ENCODE peak calls at places on chromosome 19, in four cellular contexts. L is MM.1S, J is mesendoderm, N is ascending aorta. H is an unnamed sample.

GRCh38 chr19:48900477-48901452 is 653 bp downstream of the NUCB1 start:
- DNase-seq in L (peak; percentile 40), J (peak; percentile 60), N (no peak), H (no peak)

GRCh38 chr19:48395499-48395898 is 2.0 kb downstream of the GRIN2D start:
- DNase-seq in L (no peak), J (no peak), N (no peak), H (no peak)

GRCh38 chr19:28199323-28199722 is 1013.6 kb downstream of the UQCRFS1 start:
- DNase-seq in L (no peak), J (no peak), N (no peak), H (no peak)

GRCh38 chr19:11735375-11735774 is 3.4 kb downstream of the ZNF823 start:
- DNase-seq in L (no peak), J (no peak), N (no peak), H (no peak)

GRCh38 chr19:13262450-13262849 is 112.2 kb downstream of the IER2 start:
- DNase-seq in L (peak; percentile 50), J (peak; percentile 33), N (no peak), H (peak; percentile 54)

GRCh38 chr19:6060600-6061391 is 49.5 kb downstream of the RFX2 start:
- DNase-seq in L (no peak), J (peak; percentile 93), N (peak; percentile 66), H (no peak)

GRCh38 chr19:7982103-7982502 is 23.3 kb downstream of the ELAVL1 start:
- DNase-seq in L (no peak), J (no peak), N (no peak), H (no peak)

GRCh38 chr19:30648321-30648720 is 276.1 kb downstream of the ZNF536 start:
- DNase-seq in L (no peak), J (peak; percentile 64), N (peak; percentile 21), H (no peak)

GRCh38 chr19:37929512-37929911 is 22.5 kb downstream of the SIPA1L3 start:
- DNase-seq in L (no peak), J (no peak), N (no peak), H (no peak)

GRCh38 chr19:29113838-29114237 is 99.1 kb downstream of the UQCRFS1 start:
- DNase-seq in L (no peak), J (no peak), N (no peak), H (no peak)

GRCh38 chr19:16376649-16377048 is 52.0 kb downstream of the KLF2 start:
- DNase-seq in L (no peak), J (peak; percentile 39), N (no peak), H (no peak)

GRCh38 chr19:38134538-38135149 is 89.4 kb downstream of the DPF1 start:
- DNase-seq in L (peak; percentile 25), J (peak; percentile 67), N (no peak), H (no peak)

GRCh38 chr19:39871886-39872866 is 26.0 kb upstream of the FBL start:
- DNase-seq in L (no peak), J (no peak), N (no peak), H (no peak)

GRCh38 chr19:53947624-53948023 is 15.1 kb upstream of the CACNG8 start:
- DNase-seq in L (no peak), J (peak; percentile 88), N (no peak), H (no peak)

GRCh38 chr19:53007200-53008054 is 6.3 kb upstream of the ERVV-1 start:
- DNase-seq in L (no peak), J (no peak), N (no peak), H (no peak)

GRCh38 chr19:53894736-53895135 is 12.7 kb downstream of the PRKCG start:
- DNase-seq in L (no peak), J (no peak), N (no peak), H (no peak)

GRCh38 chr19:45151821-45152503 is 8.8 kb downstream of the NKPD1 start:
- DNase-seq in L (no peak), J (no peak), N (no peak), H (no peak)

GRCh38 chr19:13121551-13122274 is 3.6 kb downstream of the NACC1 start:
- DNase-seq in L (no peak), J (no peak), N (no peak), H (no peak)

GRCh38 chr19:13796301-13797057 is 1.2 kb downstream of the ZSWIM4 start:
- DNase-seq in L (no peak), J (peak; percentile 46), N (peak; percentile 95), H (peak; percentile 89)

GRCh38 chr19:10503002-10503789 is at the start of gene KEAP1:
- DNase-seq in L (peak; percentile 52), J (peak; percentile 70), N (no peak), H (no peak)

GRCh38 chr19:43446746-43447489 is 18.5 kb downstream of the LYPD3 start:
- DNase-seq in L (peak; percentile 79), J (peak; percentile 80), N (peak; percentile 76), H (peak; percentile 87)

GRCh38 chr19:2251577-2252480 is 2.7 kb downstream of the AMH start:
- DNase-seq in L (no peak), J (no peak), N (no peak), H (no peak)
- H3K4me3 ChIP-seq in L (no peak overlapping the region), J (no peak overlapping the region), N (peak overlapping the region; percentile 39), H (peak overlapping the region; percentile 37)

GRCh38 chr19:18865973-18866799 is 29.8 kb downstream of the CERS1 start:
- DNase-seq in L (no peak), J (peak; percentile 71), N (no peak), H (no peak)
- H3K27ac ChIP-seq in L (no peak overlapping the region), J (no peak overlapping the region), N (no peak overlapping the region), H (no peak overlapping the region)

GRCh38 chr19:939922-940321 is 14.1 kb downstream of the ARID3A start:
- DNase-seq in L (no peak), J (no peak), N (no peak), H (no peak)
- H3K4me3 ChIP-seq in L (no peak overlapping the region), J (no peak overlapping the region), N (peak overlapping the region; percentile 58), H (no peak overlapping the region)

DNA sequence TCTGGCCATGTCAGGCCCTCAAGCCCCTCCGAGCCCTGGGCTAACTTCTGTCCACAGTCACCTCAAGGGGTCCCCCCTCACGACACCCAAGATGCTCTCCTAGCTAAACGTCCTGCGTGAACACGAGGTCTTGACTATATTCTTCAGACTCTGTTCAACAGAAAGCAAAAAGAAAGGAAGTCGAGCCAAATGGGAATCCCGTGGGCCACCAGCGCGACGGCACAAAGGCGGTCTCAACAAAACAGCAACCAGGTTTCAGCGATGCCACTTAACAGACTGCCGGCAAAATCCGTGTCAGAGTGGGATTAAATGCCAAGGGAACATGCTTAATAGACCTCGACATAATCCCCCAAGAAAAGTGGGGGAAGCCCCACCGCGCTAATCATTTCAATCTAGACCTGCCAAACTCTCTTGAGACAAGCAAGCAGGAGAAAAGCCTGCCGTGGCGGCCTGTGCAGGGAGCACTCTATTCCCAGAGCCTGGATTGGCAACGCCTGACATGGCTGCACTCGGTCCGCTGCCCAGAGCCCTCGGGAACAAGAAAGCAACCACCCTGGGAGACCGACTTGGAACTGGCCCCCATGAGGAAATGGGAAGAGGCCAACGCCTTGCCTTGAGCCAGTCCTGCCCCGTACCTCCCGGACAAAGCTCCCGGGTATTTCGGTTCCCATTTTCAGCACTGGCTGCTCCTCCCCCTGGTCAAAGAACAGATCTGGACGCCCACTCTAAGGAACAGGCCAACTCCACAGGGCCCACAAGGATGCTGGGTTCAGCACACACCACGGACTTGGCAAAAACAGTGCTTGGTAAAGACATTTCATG is 16.0 kb downstream of the ZC3H4 start:
- DNase-seq in L (no peak), J (no peak), N (peak; percentile 86), H (peak; percentile 83)
- H3K27ac ChIP-seq in L (no peak overlapping the region), J (no peak overlapping the region), N (peak overlapping the region; percentile 68), H (peak overlapping the region; percentile 92)

GRCh38 chr19:17796838-17797168 is 1.9 kb downstream of the B3GNT3 start:
- DNase-seq in L (no peak), J (no peak), N (no peak), H (no peak)
- H3K4me3 ChIP-seq in L (no peak overlapping the region), J (no peak overlapping the region), N (no peak overlapping the region), H (no peak overlapping the region)

H was measured in suprapubic skin.